ENCODE peak calls at places on chromosomes 5 and 9, in six cellular contexts. W, D, O, F, R and V are unnamed samples.

GRCh38 chr5:56848206-56848605 is 32.9 kb downstream of the MAP3K1 start:
- DNase-seq in W (no peak), D (no peak), O (no peak), F (no peak), R (no peak), V (no peak)

GRCh38 chr5:138440226-138441073 is 1.6 kb downstream of the REEP2 start:
- DNase-seq in W (no peak), D (no peak), O (peak), F (no peak), R (no peak), V (no peak)

GRCh38 chr9:121896545-121896943 is 196.6 kb downstream of the TTLL11 start:
- DNase-seq in W (no peak), D (no peak), O (no peak), F (no peak), R (peak), V (no peak)

GRCh38 chr9:134174073-134174449 is 9.7 kb upstream of the RNU6ATAC start:
- DNase-seq in W (no peak), D (no peak), O (no peak), F (no peak), R (no peak), V (no peak)

GRCh38 chr5:17402291-17403121 is 95.5 kb upstream of the TAF11L2 start:
- DNase-seq in W (no peak), D (no peak), O (no peak), F (no peak), R (no peak), V (no peak)

GRCh38 chr5:163585206-163585605 is 79.8 kb downstream of the MAT2B start:
- DNase-seq in W (peak), D (no peak), O (peak), F (peak), R (no peak), V (no peak)

GRCh38 chr5:10831416-10831815 is 70.4 kb upstream of the DAP start:
- DNase-seq in W (peak), D (no peak), O (peak), F (peak), R (no peak), V (no peak)

GRCh38 chr9:92600742-92601261 is 65.0 kb upstream of the ECM2 start:
- DNase-seq in W (peak), D (no peak), O (peak), F (peak), R (no peak), V (no peak)

GRCh38 chr5:110333384-110333783 is 393.1 kb downstream of the TMEM232 start:
- DNase-seq in W (peak), D (no peak), O (no peak), F (peak), R (peak), V (peak)

GRCh38 chr9:4235951-4236804 is 63.7 kb downstream of the GLIS3 start:
- DNase-seq in W (peak), D (no peak), O (no peak), F (peak), R (no peak), V (peak)

GRCh38 chr9:136079211-136079915 is 15.7 kb downstream of the NACC2 start:
- DNase-seq in W (no peak), D (no peak), O (no peak), F (peak), R (peak), V (no peak)

GRCh38 chr5:18732556-18733479 is 1098.6 kb downstream of the TAF11L14 start:
- DNase-seq in W (no peak), D (no peak), O (no peak), F (no peak), R (no peak), V (no peak)

GRCh38 chr9:38158628-38159027 is 89.6 kb upstream of the SHB start:
- DNase-seq in W (no peak), D (no peak), O (no peak), F (no peak), R (no peak), V (no peak)

GRCh38 chr5:100828071-100828689 is 74.9 kb downstream of the ST8SIA4 start:
- DNase-seq in W (no peak), D (no peak), O (no peak), F (no peak), R (no peak), V (no peak)

GRCh38 chr9:114271556-114272510 is 51.1 kb upstream of the ORM1 start:
- DNase-seq in W (peak), D (no peak), O (peak), F (peak), R (peak), V (no peak)

GRCh38 chr9:9483175-9483574 is 1129.6 kb downstream of the PTPRD start:
- DNase-seq in W (no peak), D (no peak), O (no peak), F (no peak), R (no peak), V (no peak)

GRCh38 chr9:99823392-99824377 is 2.0 kb downstream of the NR4A3 start:
- DNase-seq in W (peak), D (peak), O (peak), F (peak), R (peak), V (no peak)